ENCODE peak calls at places on chromosomes 4 and X, in eight cellular contexts. One of them, this sample, is unnamed.

GRCh38 chr4:172245493-172245892 is 432.3 kb downstream of the GALNTL6 start:
- DNase-seq in psoas muscle: no peak
- DNase-seq in kidney epithelial cell: no peak
- DNase-seq in endodermal cell: no peak
- DNase-seq in neural crest cell: no peak
- DNase-seq in mesothelial cell of epicardium: no peak
- DNase-seq in A549: no peak
- DNase-seq in fibroblast of mammary gland: peak
- DNase-seq in this sample: no peak

GRCh38 chrX:37818031-37818430 is 29.3 kb downstream of the DYNLT3 start:
- DNase-seq in psoas muscle: no peak
- DNase-seq in kidney epithelial cell: no peak
- DNase-seq in endodermal cell: no peak
- DNase-seq in neural crest cell: no peak
- DNase-seq in mesothelial cell of epicardium: no peak
- DNase-seq in A549: no peak
- DNase-seq in fibroblast of mammary gland: no peak
- DNase-seq in this sample: no peak

GRCh38 chrX:133676344-133677122 is 261.2 kb upstream of the GPC4 start:
- DNase-seq in psoas muscle: no peak
- DNase-seq in kidney epithelial cell: no peak
- DNase-seq in endodermal cell: no peak
- DNase-seq in neural crest cell: no peak
- DNase-seq in mesothelial cell of epicardium: no peak
- DNase-seq in A549: no peak
- DNase-seq in fibroblast of mammary gland: no peak
- DNase-seq in this sample: no peak

GRCh38 chr4:48578132-48578964 is 88.3 kb downstream of the ZAR1 start:
- DNase-seq in psoas muscle: no peak
- DNase-seq in kidney epithelial cell: peak
- DNase-seq in endodermal cell: peak
- DNase-seq in neural crest cell: peak
- DNase-seq in mesothelial cell of epicardium: no peak
- DNase-seq in A549: peak
- DNase-seq in fibroblast of mammary gland: peak
- DNase-seq in this sample: peak

GRCh38 chrX:30504309-30504708 is 73.3 kb downstream of the TASL start:
- DNase-seq in psoas muscle: no peak
- DNase-seq in kidney epithelial cell: no peak
- DNase-seq in endodermal cell: no peak
- DNase-seq in neural crest cell: no peak
- DNase-seq in mesothelial cell of epicardium: no peak
- DNase-seq in A549: peak
- DNase-seq in fibroblast of mammary gland: peak
- DNase-seq in this sample: no peak

GRCh38 chrX:151019837-151020236 is 36.7 kb downstream of the HMGB3 start:
- DNase-seq in psoas muscle: no peak
- DNase-seq in kidney epithelial cell: peak
- DNase-seq in endodermal cell: no peak
- DNase-seq in neural crest cell: no peak
- DNase-seq in mesothelial cell of epicardium: no peak
- DNase-seq in A549: no peak
- DNase-seq in fibroblast of mammary gland: peak
- DNase-seq in this sample: no peak

GRCh38 chr4:101806914-101807313 is 16.4 kb downstream of the BANK1 start:
- DNase-seq in psoas muscle: no peak
- DNase-seq in kidney epithelial cell: peak
- DNase-seq in endodermal cell: no peak
- DNase-seq in neural crest cell: no peak
- DNase-seq in mesothelial cell of epicardium: no peak
- DNase-seq in A549: peak
- DNase-seq in fibroblast of mammary gland: peak
- DNase-seq in this sample: peak

GRCh38 chr4:147899512-147899911 is 167.6 kb downstream of the ARHGAP10 start:
- DNase-seq in psoas muscle: no peak
- DNase-seq in kidney epithelial cell: no peak
- DNase-seq in endodermal cell: no peak
- DNase-seq in neural crest cell: no peak
- DNase-seq in mesothelial cell of epicardium: no peak
- DNase-seq in A549: no peak
- DNase-seq in fibroblast of mammary gland: peak
- DNase-seq in this sample: no peak

GRCh38 chr4:2250764-2251072 is 8.8 kb upstream of the HAUS3 start:
- DNase-seq in psoas muscle: no peak
- DNase-seq in kidney epithelial cell: no peak
- DNase-seq in endodermal cell: no peak
- DNase-seq in neural crest cell: no peak
- DNase-seq in mesothelial cell of epicardium: no peak
- DNase-seq in A549: no peak
- DNase-seq in fibroblast of mammary gland: no peak
- DNase-seq in this sample: peak

GRCh38 chr4:577499-578450 is 1.7 kb upstream of the TMEM271 start:
- DNase-seq in psoas muscle: no peak
- DNase-seq in kidney epithelial cell: peak
- DNase-seq in endodermal cell: peak
- DNase-seq in neural crest cell: peak
- DNase-seq in mesothelial cell of epicardium: no peak
- DNase-seq in A549: no peak
- DNase-seq in fibroblast of mammary gland: peak
- DNase-seq in this sample: peak

GRCh38 chrX:102546818-102547493 is 30.4 kb upstream of the TMSB15A start:
- DNase-seq in psoas muscle: no peak
- DNase-seq in kidney epithelial cell: no peak
- DNase-seq in endodermal cell: peak
- DNase-seq in neural crest cell: no peak
- DNase-seq in mesothelial cell of epicardium: no peak
- DNase-seq in A549: no peak
- DNase-seq in fibroblast of mammary gland: no peak
- DNase-seq in this sample: no peak

GRCh38 chrX:115563633-115564182 is 2.7 kb downstream of the PLS3 start:
- DNase-seq in psoas muscle: no peak
- DNase-seq in kidney epithelial cell: no peak
- DNase-seq in endodermal cell: no peak
- DNase-seq in neural crest cell: no peak
- DNase-seq in mesothelial cell of epicardium: no peak
- DNase-seq in A549: peak
- DNase-seq in fibroblast of mammary gland: no peak
- DNase-seq in this sample: no peak

DNA sequence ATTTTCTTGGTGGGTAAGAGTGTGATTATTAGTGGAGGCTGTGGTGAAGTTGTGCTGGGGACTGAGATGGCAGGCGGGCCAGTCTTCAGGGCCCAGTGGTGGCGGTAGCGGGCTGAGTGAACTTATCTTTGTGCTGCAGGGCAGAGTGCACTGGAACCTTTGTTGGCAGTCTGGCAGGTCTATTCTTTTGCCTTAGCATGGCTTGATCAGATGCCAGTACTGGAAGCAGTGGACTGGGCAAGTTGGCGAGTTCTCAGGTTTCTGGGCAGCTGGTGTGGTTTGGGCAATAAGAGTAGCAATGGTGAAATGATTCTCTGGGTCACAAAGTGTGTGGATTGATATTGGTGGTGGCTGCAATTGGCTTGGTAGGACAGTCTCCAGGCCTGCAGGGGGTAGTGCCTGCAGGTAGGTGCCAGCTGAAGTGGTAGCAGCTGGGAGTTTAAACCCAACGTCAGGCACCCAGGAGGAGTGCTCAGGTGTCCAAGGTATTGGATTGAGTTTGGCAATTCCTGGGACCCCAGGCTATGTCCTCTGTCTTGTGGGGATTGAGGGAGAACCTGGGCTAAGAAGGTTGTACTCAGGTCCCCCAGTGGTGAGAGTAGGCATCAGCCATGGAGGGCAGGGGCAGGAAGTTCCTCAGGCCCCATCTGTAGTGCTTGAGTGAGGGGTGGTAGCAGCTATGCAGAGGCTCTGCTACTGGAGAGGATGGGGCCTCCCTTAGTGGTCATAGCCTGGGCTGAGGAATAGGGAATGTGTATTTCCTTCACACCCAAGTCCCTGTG is 34.9 kb upstream of the SLC25A14 start:
- DNase-seq in psoas muscle: no peak
- DNase-seq in kidney epithelial cell: no peak
- DNase-seq in endodermal cell: peak
- DNase-seq in neural crest cell: no peak
- DNase-seq in mesothelial cell of epicardium: no peak
- DNase-seq in A549: no peak
- DNase-seq in fibroblast of mammary gland: no peak
- DNase-seq in this sample: no peak
- TF ChIP-seq CTCF in psoas muscle: no peak
- TF ChIP-seq CTCF in kidney epithelial cell: no peak
- TF ChIP-seq CTCF in endodermal cell: peak
- TF ChIP-seq CTCF in neural crest cell: no peak
- TF ChIP-seq CTCF in mesothelial cell of epicardium: no peak
- TF ChIP-seq CTCF in A549: no peak
- TF ChIP-seq CTCF in fibroblast of mammary gland: no peak
- TF ChIP-seq CTCF in this sample: no peak

GRCh38 chrX:11678174-11678573 is 12.5 kb upstream of the ARHGAP6 start:
- DNase-seq in psoas muscle: no peak
- DNase-seq in kidney epithelial cell: no peak
- DNase-seq in endodermal cell: no peak
- DNase-seq in neural crest cell: no peak
- DNase-seq in mesothelial cell of epicardium: no peak
- DNase-seq in A549: no peak
- DNase-seq in fibroblast of mammary gland: no peak
- DNase-seq in this sample: no peak
- TF ChIP-seq CTCF in psoas muscle: peak
- TF ChIP-seq CTCF in kidney epithelial cell: peak
- TF ChIP-seq CTCF in endodermal cell: peak
- TF ChIP-seq CTCF in neural crest cell: peak
- TF ChIP-seq CTCF in mesothelial cell of epicardium: peak
- TF ChIP-seq CTCF in A549: no peak
- TF ChIP-seq CTCF in fibroblast of mammary gland: peak
- TF ChIP-seq CTCF in this sample: peak

GRCh38 chr4:141302926-141303325 is 82.2 kb downstream of the ZNF330 start:
- DNase-seq in psoas muscle: no peak
- DNase-seq in kidney epithelial cell: no peak
- DNase-seq in endodermal cell: no peak
- DNase-seq in neural crest cell: no peak
- DNase-seq in mesothelial cell of epicardium: no peak
- DNase-seq in A549: no peak
- DNase-seq in fibroblast of mammary gland: no peak
- DNase-seq in this sample: no peak

GRCh38 chr4:141309864-141310263 is 89.2 kb downstream of the ZNF330 start:
- DNase-seq in psoas muscle: no peak
- DNase-seq in kidney epithelial cell: no peak
- DNase-seq in endodermal cell: no peak
- DNase-seq in neural crest cell: no peak
- DNase-seq in mesothelial cell of epicardium: no peak
- DNase-seq in A549: no peak
- DNase-seq in fibroblast of mammary gland: no peak
- DNase-seq in this sample: no peak

GRCh38 chr4:141304346-141304745 is 83.7 kb downstream of the ZNF330 start:
- DNase-seq in psoas muscle: no peak
- DNase-seq in kidney epithelial cell: no peak
- DNase-seq in endodermal cell: no peak
- DNase-seq in neural crest cell: no peak
- DNase-seq in mesothelial cell of epicardium: no peak
- DNase-seq in A549: no peak
- DNase-seq in fibroblast of mammary gland: no peak
- DNase-seq in this sample: no peak

GRCh38 chr4:141307241-141307689 is 86.6 kb downstream of the ZNF330 start:
- DNase-seq in psoas muscle: peak
- DNase-seq in kidney epithelial cell: peak
- DNase-seq in endodermal cell: peak
- DNase-seq in neural crest cell: peak
- DNase-seq in mesothelial cell of epicardium: peak
- DNase-seq in A549: peak
- DNase-seq in fibroblast of mammary gland: peak
- DNase-seq in this sample: peak

GRCh38 chr4:141306331-141306730 is 85.6 kb downstream of the ZNF330 start:
- DNase-seq in psoas muscle: no peak
- DNase-seq in kidney epithelial cell: no peak
- DNase-seq in endodermal cell: no peak
- DNase-seq in neural crest cell: no peak
- DNase-seq in mesothelial cell of epicardium: no peak
- DNase-seq in A549: no peak
- DNase-seq in fibroblast of mammary gland: no peak
- DNase-seq in this sample: no peak
- TF ChIP-seq CTCF in psoas muscle: no peak
- TF ChIP-seq CTCF in kidney epithelial cell: no peak
- TF ChIP-seq CTCF in endodermal cell: no peak
- TF ChIP-seq CTCF in neural crest cell: no peak
- TF ChIP-seq CTCF in mesothelial cell of epicardium: no peak
- TF ChIP-seq CTCF in A549: no peak
- TF ChIP-seq CTCF in fibroblast of mammary gland: no peak
- TF ChIP-seq CTCF in this sample: no peak

DNA sequence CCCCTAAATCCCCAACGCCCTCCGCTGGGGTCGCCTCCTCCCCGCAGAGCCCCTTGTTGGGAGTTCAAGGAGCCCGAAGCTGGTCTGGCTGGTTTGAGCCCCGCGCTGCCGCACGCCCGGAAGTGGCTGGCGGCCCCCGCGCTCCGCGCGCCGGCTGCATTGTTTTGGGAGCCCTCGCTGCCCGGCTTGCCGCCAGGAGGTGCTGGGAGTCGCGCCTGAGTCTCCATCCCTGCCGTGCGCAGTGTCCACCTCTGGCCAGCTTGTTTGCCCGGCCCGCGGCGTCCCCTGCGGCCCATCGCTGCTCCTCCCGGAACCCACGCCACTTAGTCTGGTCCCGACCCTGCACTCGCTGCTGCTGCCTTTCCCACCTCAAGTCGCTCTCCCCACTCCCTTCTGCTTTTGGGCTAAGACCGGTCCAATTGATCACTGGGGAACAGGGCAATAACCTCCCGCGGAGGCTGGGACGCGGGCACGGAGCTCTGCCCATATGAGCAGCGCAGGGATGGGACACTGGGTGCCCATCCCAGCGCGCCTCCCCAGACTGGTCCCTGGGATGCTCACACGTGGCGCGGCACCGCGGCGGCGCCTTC is 2.2 kb upstream of the SFRP2 start:
- DNase-seq in psoas muscle: peak
- DNase-seq in kidney epithelial cell: no peak
- DNase-seq in endodermal cell: peak
- DNase-seq in neural crest cell: peak
- DNase-seq in mesothelial cell of epicardium: peak
- DNase-seq in A549: peak
- DNase-seq in fibroblast of mammary gland: peak
- DNase-seq in this sample: peak
- TF ChIP-seq CTCF in psoas muscle: no peak
- TF ChIP-seq CTCF in kidney epithelial cell: peak
- TF ChIP-seq CTCF in endodermal cell: peak
- TF ChIP-seq CTCF in neural crest cell: peak
- TF ChIP-seq CTCF in mesothelial cell of epicardium: no peak
- TF ChIP-seq CTCF in A549: no peak
- TF ChIP-seq CTCF in fibroblast of mammary gland: peak
- TF ChIP-seq CTCF in this sample: peak

GRCh38 chr4:116702949-116703348 is 382.4 kb downstream of the TRAM1L1 start:
- DNase-seq in psoas muscle: no peak
- DNase-seq in kidney epithelial cell: no peak
- DNase-seq in endodermal cell: peak
- DNase-seq in neural crest cell: no peak
- DNase-seq in mesothelial cell of epicardium: no peak
- DNase-seq in A549: peak
- DNase-seq in fibroblast of mammary gland: no peak
- DNase-seq in this sample: no peak
- TF ChIP-seq CTCF in psoas muscle: no peak
- TF ChIP-seq CTCF in kidney epithelial cell: no peak
- TF ChIP-seq CTCF in endodermal cell: peak
- TF ChIP-seq CTCF in neural crest cell: no peak
- TF ChIP-seq CTCF in mesothelial cell of epicardium: no peak
- TF ChIP-seq CTCF in A549: no peak
- TF ChIP-seq CTCF in fibroblast of mammary gland: no peak
- TF ChIP-seq CTCF in this sample: no peak

This sample was measured in nephron progenitor cell.